ENCODE peak calls at places on chromosomes 13 and 19, in ten cellular contexts. One of them, this sample, is unnamed.

GRCh38 chr13:48222358-48223015 is 10.5 kb upstream of the ITM2B start:
- DNase-seq in G401: no peak
- DNase-seq in EH: peak
- DNase-seq in iPS-NIHi11: no peak
- DNase-seq in colonic mucosa: no peak
- DNase-seq in activated CD4-positive, alpha-beta memory T cell treated with anti-CD3 and anti-CD28 coated beads, Interleukin-2, amount 10 ng/mL, durations not matched to agents 7 days and 5 days: no peak
- DNase-seq in adrenal gland: peak
- DNase-seq in CD8-positive, alpha-beta memory T cell: no peak
- DNase-seq in AG04450: no peak
- DNase-seq in WTC11: no peak
- DNase-seq in this sample: no peak

GRCh38 chr19:8357007-8357521 is 6.9 kb upstream of the ANGPTL4 start:
- DNase-seq in G401: no peak
- DNase-seq in EH: no peak
- DNase-seq in iPS-NIHi11: no peak
- DNase-seq in colonic mucosa: no peak
- DNase-seq in activated CD4-positive, alpha-beta memory T cell treated with anti-CD3 and anti-CD28 coated beads, Interleukin-2, amount 10 ng/mL, durations not matched to agents 7 days and 5 days: no peak
- DNase-seq in adrenal gland: no peak
- DNase-seq in CD8-positive, alpha-beta memory T cell: no peak
- DNase-seq in AG04450: no peak
- DNase-seq in WTC11: no peak
- DNase-seq in this sample: no peak

GRCh38 chr19:3375221-3376088 is 9.1 kb downstream of the NFIC start:
- DNase-seq in G401: peak
- DNase-seq in EH: peak
- DNase-seq in iPS-NIHi11: no peak
- DNase-seq in colonic mucosa: peak
- DNase-seq in activated CD4-positive, alpha-beta memory T cell treated with anti-CD3 and anti-CD28 coated beads, Interleukin-2, amount 10 ng/mL, durations not matched to agents 7 days and 5 days: no peak
- DNase-seq in adrenal gland: peak
- DNase-seq in CD8-positive, alpha-beta memory T cell: no peak
- DNase-seq in AG04450: no peak
- DNase-seq in WTC11: no peak
- DNase-seq in this sample: peak

GRCh38 chr19:18112989-18113478 is 15.5 kb downstream of the MAST3 start:
- DNase-seq in G401: peak
- DNase-seq in EH: peak
- DNase-seq in iPS-NIHi11: peak
- DNase-seq in colonic mucosa: peak
- DNase-seq in activated CD4-positive, alpha-beta memory T cell treated with anti-CD3 and anti-CD28 coated beads, Interleukin-2, amount 10 ng/mL, durations not matched to agents 7 days and 5 days: peak
- DNase-seq in adrenal gland: peak
- DNase-seq in CD8-positive, alpha-beta memory T cell: peak
- DNase-seq in AG04450: no peak
- DNase-seq in WTC11: peak
- DNase-seq in this sample: peak

GRCh38 chr13:29648760-29649159 is 53.3 kb upstream of the SLC7A1 start:
- DNase-seq in G401: no peak
- DNase-seq in EH: no peak
- DNase-seq in iPS-NIHi11: no peak
- DNase-seq in colonic mucosa: no peak
- DNase-seq in activated CD4-positive, alpha-beta memory T cell treated with anti-CD3 and anti-CD28 coated beads, Interleukin-2, amount 10 ng/mL, durations not matched to agents 7 days and 5 days: no peak
- DNase-seq in adrenal gland: no peak
- DNase-seq in CD8-positive, alpha-beta memory T cell: no peak
- DNase-seq in AG04450: no peak
- DNase-seq in WTC11: no peak
- DNase-seq in this sample: no peak

GRCh38 chr13:97165527-97166425 is 56.4 kb upstream of the MBNL2 start:
- DNase-seq in G401: no peak
- DNase-seq in EH: no peak
- DNase-seq in iPS-NIHi11: no peak
- DNase-seq in colonic mucosa: no peak
- DNase-seq in activated CD4-positive, alpha-beta memory T cell treated with anti-CD3 and anti-CD28 coated beads, Interleukin-2, amount 10 ng/mL, durations not matched to agents 7 days and 5 days: no peak
- DNase-seq in adrenal gland: no peak
- DNase-seq in CD8-positive, alpha-beta memory T cell: no peak
- DNase-seq in AG04450: no peak
- DNase-seq in WTC11: no peak
- DNase-seq in this sample: no peak

GRCh38 chr19:41792513-41793413 is 3.6 kb upstream of the CEACAM3 start:
- DNase-seq in G401: peak
- DNase-seq in EH: peak
- DNase-seq in iPS-NIHi11: peak
- DNase-seq in colonic mucosa: peak
- DNase-seq in activated CD4-positive, alpha-beta memory T cell treated with anti-CD3 and anti-CD28 coated beads, Interleukin-2, amount 10 ng/mL, durations not matched to agents 7 days and 5 days: peak
- DNase-seq in adrenal gland: peak
- DNase-seq in CD8-positive, alpha-beta memory T cell: peak
- DNase-seq in AG04450: no peak
- DNase-seq in WTC11: peak
- DNase-seq in this sample: peak

GRCh38 chr19:4908311-4908710 is 990 bp upstream of the UHRF1 start:
- DNase-seq in G401: no peak
- DNase-seq in EH: no peak
- DNase-seq in iPS-NIHi11: no peak
- DNase-seq in colonic mucosa: no peak
- DNase-seq in activated CD4-positive, alpha-beta memory T cell treated with anti-CD3 and anti-CD28 coated beads, Interleukin-2, amount 10 ng/mL, durations not matched to agents 7 days and 5 days: no peak
- DNase-seq in adrenal gland: no peak
- DNase-seq in CD8-positive, alpha-beta memory T cell: no peak
- DNase-seq in AG04450: no peak
- DNase-seq in WTC11: no peak
- DNase-seq in this sample: no peak

GRCh38 chr13:89066868-89067466 is 1395.8 kb downstream of the SLITRK5 start:
- DNase-seq in G401: peak
- DNase-seq in EH: no peak
- DNase-seq in iPS-NIHi11: peak
- DNase-seq in colonic mucosa: peak
- DNase-seq in activated CD4-positive, alpha-beta memory T cell treated with anti-CD3 and anti-CD28 coated beads, Interleukin-2, amount 10 ng/mL, durations not matched to agents 7 days and 5 days: no peak
- DNase-seq in adrenal gland: peak
- DNase-seq in CD8-positive, alpha-beta memory T cell: peak
- DNase-seq in AG04450: no peak
- DNase-seq in WTC11: peak
- DNase-seq in this sample: peak

GRCh38 chr13:87975035-87975434 is 303.9 kb downstream of the SLITRK5 start:
- DNase-seq in G401: no peak
- DNase-seq in EH: no peak
- DNase-seq in iPS-NIHi11: no peak
- DNase-seq in colonic mucosa: no peak
- DNase-seq in activated CD4-positive, alpha-beta memory T cell treated with anti-CD3 and anti-CD28 coated beads, Interleukin-2, amount 10 ng/mL, durations not matched to agents 7 days and 5 days: no peak
- DNase-seq in adrenal gland: no peak
- DNase-seq in CD8-positive, alpha-beta memory T cell: no peak
- DNase-seq in AG04450: no peak
- DNase-seq in WTC11: no peak
- DNase-seq in this sample: no peak

GRCh38 chr13:100645382-100645781 is 29.2 kb downstream of the TMTC4 start:
- DNase-seq in G401: no peak
- DNase-seq in EH: no peak
- DNase-seq in iPS-NIHi11: no peak
- DNase-seq in colonic mucosa: no peak
- DNase-seq in activated CD4-positive, alpha-beta memory T cell treated with anti-CD3 and anti-CD28 coated beads, Interleukin-2, amount 10 ng/mL, durations not matched to agents 7 days and 5 days: no peak
- DNase-seq in adrenal gland: no peak
- DNase-seq in CD8-positive, alpha-beta memory T cell: no peak
- DNase-seq in AG04450: no peak
- DNase-seq in WTC11: no peak
- DNase-seq in this sample: no peak

GRCh38 chr13:99312493-99312883 is 5.3 kb upstream of the GPR183 start:
- DNase-seq in G401: peak
- DNase-seq in EH: peak
- DNase-seq in iPS-NIHi11: no peak
- DNase-seq in colonic mucosa: no peak
- DNase-seq in activated CD4-positive, alpha-beta memory T cell treated with anti-CD3 and anti-CD28 coated beads, Interleukin-2, amount 10 ng/mL, durations not matched to agents 7 days and 5 days: no peak
- DNase-seq in adrenal gland: peak
- DNase-seq in CD8-positive, alpha-beta memory T cell: no peak
- DNase-seq in AG04450: no peak
- DNase-seq in WTC11: no peak
- DNase-seq in this sample: no peak

GRCh38 chr19:48206402-48207093 is 36.1 kb downstream of the ZSWIM9 start:
- DNase-seq in G401: peak
- DNase-seq in EH: no peak
- DNase-seq in iPS-NIHi11: no peak
- DNase-seq in colonic mucosa: no peak
- DNase-seq in activated CD4-positive, alpha-beta memory T cell treated with anti-CD3 and anti-CD28 coated beads, Interleukin-2, amount 10 ng/mL, durations not matched to agents 7 days and 5 days: no peak
- DNase-seq in adrenal gland: no peak
- DNase-seq in CD8-positive, alpha-beta memory T cell: no peak
- DNase-seq in AG04450: no peak
- DNase-seq in WTC11: no peak
- DNase-seq in this sample: peak

GRCh38 chr13:27379694-27380596 is 44.5 kb upstream of the GTF3A start:
- DNase-seq in G401: peak
- DNase-seq in EH: peak
- DNase-seq in iPS-NIHi11: peak
- DNase-seq in colonic mucosa: peak
- DNase-seq in activated CD4-positive, alpha-beta memory T cell treated with anti-CD3 and anti-CD28 coated beads, Interleukin-2, amount 10 ng/mL, durations not matched to agents 7 days and 5 days: peak
- DNase-seq in adrenal gland: peak
- DNase-seq in CD8-positive, alpha-beta memory T cell: peak
- DNase-seq in AG04450: no peak
- DNase-seq in WTC11: peak
- DNase-seq in this sample: peak

GRCh38 chr19:38849746-38850230 is at the start of gene HNRNPL:
- DNase-seq in G401: no peak
- DNase-seq in EH: no peak
- DNase-seq in iPS-NIHi11: peak
- DNase-seq in colonic mucosa: peak
- DNase-seq in activated CD4-positive, alpha-beta memory T cell treated with anti-CD3 and anti-CD28 coated beads, Interleukin-2, amount 10 ng/mL, durations not matched to agents 7 days and 5 days: peak
- DNase-seq in adrenal gland: no peak
- DNase-seq in CD8-positive, alpha-beta memory T cell: no peak
- DNase-seq in AG04450: no peak
- DNase-seq in WTC11: peak
- DNase-seq in this sample: no peak

GRCh38 chr19:49983645-49984229 is 22.8 kb upstream of the SIGLEC11 start:
- DNase-seq in G401: peak
- DNase-seq in EH: peak
- DNase-seq in iPS-NIHi11: peak
- DNase-seq in colonic mucosa: peak
- DNase-seq in activated CD4-positive, alpha-beta memory T cell treated with anti-CD3 and anti-CD28 coated beads, Interleukin-2, amount 10 ng/mL, durations not matched to agents 7 days and 5 days: peak
- DNase-seq in adrenal gland: peak
- DNase-seq in CD8-positive, alpha-beta memory T cell: peak
- DNase-seq in AG04450: no peak
- DNase-seq in WTC11: peak
- DNase-seq in this sample: peak

GRCh38 chr19:52214241-52214640 is 24.4 kb downstream of the PPP2R1A start:
- DNase-seq in G401: no peak
- DNase-seq in EH: peak
- DNase-seq in iPS-NIHi11: no peak
- DNase-seq in colonic mucosa: no peak
- DNase-seq in activated CD4-positive, alpha-beta memory T cell treated with anti-CD3 and anti-CD28 coated beads, Interleukin-2, amount 10 ng/mL, durations not matched to agents 7 days and 5 days: no peak
- DNase-seq in adrenal gland: no peak
- DNase-seq in CD8-positive, alpha-beta memory T cell: no peak
- DNase-seq in AG04450: no peak
- DNase-seq in WTC11: no peak
- DNase-seq in this sample: no peak

GRCh38 chr19:1205114-1206062 is at the start of gene STK11:
- DNase-seq in G401: peak
- DNase-seq in EH: peak
- DNase-seq in iPS-NIHi11: peak
- DNase-seq in colonic mucosa: peak
- DNase-seq in activated CD4-positive, alpha-beta memory T cell treated with anti-CD3 and anti-CD28 coated beads, Interleukin-2, amount 10 ng/mL, durations not matched to agents 7 days and 5 days: peak
- DNase-seq in adrenal gland: peak
- DNase-seq in CD8-positive, alpha-beta memory T cell: peak
- DNase-seq in AG04450: peak
- DNase-seq in WTC11: peak
- DNase-seq in this sample: peak

GRCh38 chr13:36193151-36193855 is 21.1 kb downstream of the SOHLH2 start:
- DNase-seq in G401: no peak
- DNase-seq in EH: peak
- DNase-seq in iPS-NIHi11: no peak
- DNase-seq in colonic mucosa: no peak
- DNase-seq in activated CD4-positive, alpha-beta memory T cell treated with anti-CD3 and anti-CD28 coated beads, Interleukin-2, amount 10 ng/mL, durations not matched to agents 7 days and 5 days: no peak
- DNase-seq in adrenal gland: no peak
- DNase-seq in CD8-positive, alpha-beta memory T cell: no peak
- DNase-seq in AG04450: no peak
- DNase-seq in WTC11: no peak
- DNase-seq in this sample: no peak

GRCh38 chr13:34070006-34070405 is 252.1 kb downstream of the RFC3 start:
- DNase-seq in G401: no peak
- DNase-seq in EH: peak
- DNase-seq in iPS-NIHi11: no peak
- DNase-seq in colonic mucosa: no peak
- DNase-seq in activated CD4-positive, alpha-beta memory T cell treated with anti-CD3 and anti-CD28 coated beads, Interleukin-2, amount 10 ng/mL, durations not matched to agents 7 days and 5 days: no peak
- DNase-seq in adrenal gland: no peak
- DNase-seq in CD8-positive, alpha-beta memory T cell: no peak
- DNase-seq in AG04450: no peak
- DNase-seq in WTC11: no peak
- DNase-seq in this sample: no peak

GRCh38 chr13:49400755-49401659 is 42.9 kb downstream of the CAB39L start:
- DNase-seq in G401: peak
- DNase-seq in EH: peak
- DNase-seq in iPS-NIHi11: peak
- DNase-seq in colonic mucosa: peak
- DNase-seq in activated CD4-positive, alpha-beta memory T cell treated with anti-CD3 and anti-CD28 coated beads, Interleukin-2, amount 10 ng/mL, durations not matched to agents 7 days and 5 days: no peak
- DNase-seq in adrenal gland: peak
- DNase-seq in CD8-positive, alpha-beta memory T cell: no peak
- DNase-seq in AG04450: peak
- DNase-seq in WTC11: no peak
- DNase-seq in this sample: peak

GRCh38 chr19:1237754-1238372 is at the start of gene CBARP:
- DNase-seq in G401: no peak
- DNase-seq in EH: peak
- DNase-seq in iPS-NIHi11: peak
- DNase-seq in colonic mucosa: no peak
- DNase-seq in activated CD4-positive, alpha-beta memory T cell treated with anti-CD3 and anti-CD28 coated beads, Interleukin-2, amount 10 ng/mL, durations not matched to agents 7 days and 5 days: no peak
- DNase-seq in adrenal gland: peak
- DNase-seq in CD8-positive, alpha-beta memory T cell: peak
- DNase-seq in AG04450: no peak
- DNase-seq in WTC11: peak
- DNase-seq in this sample: no peak

GRCh38 chr19:29840066-29840950 is 28.5 kb downstream of the CCNE1 start:
- DNase-seq in G401: no peak
- DNase-seq in EH: no peak
- DNase-seq in iPS-NIHi11: no peak
- DNase-seq in colonic mucosa: no peak
- DNase-seq in activated CD4-positive, alpha-beta memory T cell treated with anti-CD3 and anti-CD28 coated beads, Interleukin-2, amount 10 ng/mL, durations not matched to agents 7 days and 5 days: no peak
- DNase-seq in adrenal gland: no peak
- DNase-seq in CD8-positive, alpha-beta memory T cell: no peak
- DNase-seq in AG04450: no peak
- DNase-seq in WTC11: no peak
- DNase-seq in this sample: no peak

GRCh38 chr19:49556412-49557398 is 23.7 kb downstream of the NOSIP start:
- DNase-seq in G401: no peak
- DNase-seq in EH: no peak
- DNase-seq in iPS-NIHi11: peak
- DNase-seq in colonic mucosa: no peak
- DNase-seq in activated CD4-positive, alpha-beta memory T cell treated with anti-CD3 and anti-CD28 coated beads, Interleukin-2, amount 10 ng/mL, durations not matched to agents 7 days and 5 days: no peak
- DNase-seq in adrenal gland: peak
- DNase-seq in CD8-positive, alpha-beta memory T cell: peak
- DNase-seq in AG04450: no peak
- DNase-seq in WTC11: peak
- DNase-seq in this sample: no peak

This sample was measured in cerebellar cortex.